ENCODE peak calls at places on chromosomes 13 and 19, in five cellular contexts. X is T-cell; K is stimulated activated CD4-positive, alpha-beta T cell treated with anti-CD3 and anti-CD28 coated beads, Interleukin-2, amount 100 ng/mL, for 48 hours; L is anterior cingulate cortex; Y is HFF-Myc. E is an unnamed sample.

GRCh38 chr19:13079542-13079986 is 23.1 kb downstream of the LYL1 start:
- DNase-seq in X (no peak), K (no peak), L (no peak), Y (peak), E (no peak)

GRCh38 chr13:113374511-113375175 is 10.7 kb upstream of the GRTP1 start:
- DNase-seq in X (no peak), K (no peak), L (no peak), Y (no peak), E (no peak)

GRCh38 chr19:56639217-56639616 is 3.7 kb upstream of the SMIM17 start:
- DNase-seq in X (no peak), K (no peak), L (no peak), Y (peak), E (no peak)

GRCh38 chr19:18776288-18776594 is 14.9 kb downstream of the COMP start:
- DNase-seq in X (no peak), K (no peak), L (no peak), Y (no peak), E (no peak)

GRCh38 chr19:55437410-55437809 is 5.7 kb downstream of the SHISA7 start:
- DNase-seq in X (no peak), K (no peak), L (no peak), Y (no peak), E (no peak)

GRCh38 chr19:20325151-20325550 is 158.1 kb downstream of the ZNF486 start:
- DNase-seq in X (no peak), K (no peak), L (no peak), Y (no peak), E (no peak)

GRCh38 chr13:61812286-61812685 is 396.6 kb upstream of the PCDH20 start:
- DNase-seq in X (no peak), K (no peak), L (no peak), Y (no peak), E (no peak)

GRCh38 chr13:35961461-35962220 is 169.5 kb downstream of the DCLK1 start:
- DNase-seq in X (no peak), K (no peak), L (no peak), Y (no peak), E (no peak)

GRCh38 chr13:39259371-39259770 is 221.1 kb downstream of the NHLRC3 start:
- DNase-seq in X (no peak), K (no peak), L (no peak), Y (no peak), E (no peak)

GRCh38 chr19:48308695-48309586 is 16.4 kb upstream of the EMP3 start:
- DNase-seq in X (no peak), K (no peak), L (peak), Y (no peak), E (no peak)

GRCh38 chr19:49155005-49155826 is at the start of gene HRC:
- DNase-seq in X (no peak), K (no peak), L (no peak), Y (no peak), E (no peak)

GRCh38 chr13:50724438-50724837 is 119.1 kb downstream of the DLEU7 start:
- DNase-seq in X (no peak), K (no peak), L (no peak), Y (no peak), E (no peak)

GRCh38 chr13:53005631-53006030 is 23.0 kb upstream of the OLFM4 start:
- DNase-seq in X (no peak), K (no peak), L (no peak), Y (no peak), E (no peak)

GRCh38 chr19:7657047-7657779 is 11.6 kb upstream of the RETN start:
- DNase-seq in X (no peak), K (no peak), L (no peak), Y (no peak), E (no peak)

GRCh38 chr13:30373727-30374126 is 48.6 kb upstream of the UBE2L5 start:
- DNase-seq in X (no peak), K (no peak), L (no peak), Y (no peak), E (peak)

GRCh38 chr19:48660854-48661731 is 11.7 kb downstream of the NTN5 start:
- DNase-seq in X (peak), K (peak), L (peak), Y (peak), E (peak)

GRCh38 chr13:112012705-112013085 is 54.3 kb upstream of the SOX1 start:
- DNase-seq in X (no peak), K (no peak), L (no peak), Y (no peak), E (no peak)

GRCh38 chr13:39623466-39623865 is 20.5 kb upstream of the LHFPL6 start:
- DNase-seq in X (no peak), K (no peak), L (no peak), Y (no peak), E (no peak)

GRCh38 chr19:54551293-54551692 is 22.3 kb upstream of the LILRA2 start:
- DNase-seq in X (peak), K (no peak), L (no peak), Y (no peak), E (no peak)

GRCh38 chr13:77530870-77531269 is 4.6 kb upstream of the SCEL start:
- DNase-seq in X (no peak), K (no peak), L (no peak), Y (no peak), E (no peak)

GRCh38 chr19:51128227-51128626 is 3.5 kb downstream of the SIGLEC9 start:
- DNase-seq in X (no peak), K (no peak), L (no peak), Y (no peak), E (no peak)

GRCh38 chr13:59906413-59907027 is 257.2 kb downstream of the DIAPH3 start:
- DNase-seq in X (no peak), K (no peak), L (no peak), Y (peak), E (no peak)

GRCh38 chr13:29847501-29847983 is 2.9 kb downstream of the UBL3 start:
- DNase-seq in X (no peak), K (no peak), L (no peak), Y (no peak), E (peak)

GRCh38 chr19:51150627-51151026 is 8.5 kb downstream of the SIGLEC7 start:
- DNase-seq in X (no peak), K (no peak), L (no peak), Y (no peak), E (no peak)

GRCh38 chr19:1098177-1099051 is 3.2 kb upstream of the POLR2E start:
- DNase-seq in X (no peak), K (no peak), L (no peak), Y (no peak), E (no peak)

GRCh38 chr13:93218583-93218982 is 8.0 kb upstream of the GPC6 start:
- DNase-seq in X (no peak), K (no peak), L (no peak), Y (no peak), E (no peak)

GRCh38 chr19:46408611-46409039 is 4.7 kb downstream of the CCDC8 start:
- DNase-seq in X (no peak), K (no peak), L (peak), Y (no peak), E (no peak)

GRCh38 chr19:4861147-4861546 is 6.3 kb downstream of the PLIN3 start:
- DNase-seq in X (no peak), K (no peak), L (no peak), Y (no peak), E (no peak)

E was measured in stimulated activated effector memory CD8-positive, alpha-beta T cell treated with anti-CD3 and anti-CD28 coated beads, Interleukin-12 subunit alpha, Interleukin-12 subunit beta, amount 100 ng/mL, for 72 hours.